ENCODE peak calls at places on chromosomes 7 and 10, in six cellular contexts. T is GM03348; J is effector memory CD8-positive, alpha-beta T cell; N is NCI-H2081; O is DMS53; B is esophagus squamous epithelium. U is an unnamed sample.

GRCh38 chr10:131132681-131133080 is 178.8 kb downstream of the TCERG1L start:
- DNase-seq in T (no peak), J (no peak), N (no peak), O (no peak), B (no peak), U (no peak)

GRCh38 chr7:108406474-108406873 is 49.8 kb downstream of the NRCAM start:
- DNase-seq in T (no peak), J (no peak), N (no peak), O (peak), B (no peak), U (no peak)

GRCh38 chr7:21469894-21470293 is 42.0 kb downstream of the SP4 start:
- DNase-seq in T (no peak), J (no peak), N (no peak), O (no peak), B (no peak), U (no peak)

GRCh38 chr7:22663319-22663718 is 63.7 kb upstream of the IL6 start:
- DNase-seq in T (peak), J (no peak), N (no peak), O (peak), B (no peak), U (no peak)

GRCh38 chr7:45161138-45161537 is 3.5 kb downstream of the RAMP3 start:
- DNase-seq in T (no peak), J (no peak), N (no peak), O (no peak), B (no peak), U (no peak)

GRCh38 chr7:83248000-83248399 is 85.3 kb upstream of the PCLO start:
- DNase-seq in T (no peak), J (no peak), N (no peak), O (no peak), B (no peak), U (no peak)

GRCh38 chr7:2037805-2038635 is 194.7 kb downstream of the MAD1L1 start:
- DNase-seq in T (no peak), J (no peak), N (no peak), O (no peak), B (no peak), U (peak)

GRCh38 chr7:38478404-38478803 is 152.8 kb downstream of the AMPH start:
- DNase-seq in T (no peak), J (no peak), N (no peak), O (peak), B (no peak), U (no peak)

GRCh38 chr7:54161621-54162020 is 380.6 kb upstream of the VSTM2A start:
- DNase-seq in T (no peak), J (no peak), N (no peak), O (no peak), B (no peak), U (no peak)

GRCh38 chr7:70458195-70458695 is 673.7 kb upstream of the GALNT17 start:
- DNase-seq in T (no peak), J (no peak), N (no peak), O (peak), B (no peak), U (no peak)

GRCh38 chr10:6871128-6871527 is 291.1 kb upstream of the PRKCQ start:
- DNase-seq in T (no peak), J (no peak), N (no peak), O (peak), B (no peak), U (no peak)

GRCh38 chr7:84614821-84615506 is 420.4 kb upstream of the SEMA3A start:
- DNase-seq in T (no peak), J (no peak), N (no peak), O (peak), B (no peak), U (no peak)

GRCh38 chr7:115038158-115038557 is 116.3 kb downstream of the MDFIC start:
- DNase-seq in T (no peak), J (no peak), N (no peak), O (peak), B (no peak), U (no peak)

GRCh38 chr10:101444058-101444457 is 90.1 kb downstream of the BTRC start:
- DNase-seq in T (peak), J (no peak), N (no peak), O (peak), B (no peak), U (no peak)

GRCh38 chr7:47448971-47449370 is 132.9 kb downstream of the TNS3 start:
- DNase-seq in T (no peak), J (no peak), N (no peak), O (no peak), B (no peak), U (no peak)

GRCh38 chr7:114916261-114916892 is 5.5 kb upstream of the MDFIC start:
- DNase-seq in T (no peak), J (no peak), N (no peak), O (no peak), B (no peak), U (peak)

GRCh38 chr7:75649462-75649861 is 89.3 kb downstream of the HIP1 start:
- DNase-seq in T (no peak), J (no peak), N (no peak), O (no peak), B (no peak), U (no peak)

GRCh38 chr7:131591674-131592328 is 35.4 kb upstream of the PODXL start:
- DNase-seq in T (no peak), J (no peak), N (no peak), O (peak), B (no peak), U (no peak)

GRCh38 chr7:138014686-138015085 is 12.8 kb upstream of the CREB3L2 start:
- DNase-seq in T (no peak), J (no peak), N (no peak), O (no peak), B (no peak), U (no peak)

GRCh38 chr7:73841689-73842247 is 548 bp downstream of the METTL27 start:
- DNase-seq in T (no peak), J (no peak), N (no peak), O (peak), B (no peak), U (no peak)

GRCh38 chr10:102211615-102212299 is 14.3 kb upstream of the ELOVL3 start:
- DNase-seq in T (no peak), J (no peak), N (no peak), O (no peak), B (no peak), U (no peak)

GRCh38 chr10:80429521-80429966 is 21.2 kb downstream of the PRXL2A start:
- DNase-seq in T (no peak), J (no peak), N (no peak), O (peak), B (no peak), U (no peak)

GRCh38 chr7:380226-380550 is 90.2 kb downstream of the FOXL3 start:
- DNase-seq in T (no peak), J (no peak), N (no peak), O (no peak), B (no peak), U (no peak)

GRCh38 chr7:148975896-148976295 is 52.4 kb downstream of the PDIA4 start:
- DNase-seq in T (no peak), J (no peak), N (no peak), O (peak), B (no peak), U (no peak)

GRCh38 chr10:72229261-72230251 is 13.5 kb upstream of the ASCC1 start:
- DNase-seq in T (no peak), J (no peak), N (peak), O (no peak), B (no peak), U (no peak)

GRCh38 chr7:36575832-36576231 is 148.5 kb downstream of the AOAH start:
- DNase-seq in T (no peak), J (no peak), N (no peak), O (no peak), B (no peak), U (no peak)

GRCh38 chr10:22849077-22849810 is 78.6 kb upstream of the ARMC3 start:
- DNase-seq in T (peak), J (no peak), N (no peak), O (no peak), B (no peak), U (no peak)

GRCh38 chr10:131088619-131089018 is 222.9 kb downstream of the TCERG1L start:
- DNase-seq in T (no peak), J (no peak), N (no peak), O (peak), B (no peak), U (no peak)

U was measured in naive B cell.